ENCODE peak calls at places on chromosomes 16 and 17, in ten cellular contexts. F, Y, R, U, D, L, Z, V, P and C are unnamed samples.

GRCh38 chr16:17899141-17899540 is 428.4 kb upstream of the XYLT1 start:
- DNase-seq in F (no peak), Y (no peak), R (no peak), U (no peak), D (no peak), L (no peak), Z (no peak), V (no peak), P (no peak), C (no peak)

GRCh38 chr16:68823401-68823800 is 19.9 kb upstream of the TANGO6 start:
- DNase-seq in F (no peak), Y (no peak), R (no peak), U (no peak), D (no peak), L (no peak), Z (no peak), V (no peak), P (peak), C (no peak)

GRCh38 chr17:34464812-34465211 is 101.8 kb upstream of the CCL1 start:
- DNase-seq in F (no peak), Y (no peak), R (no peak), U (no peak), D (no peak), L (no peak), Z (no peak), V (no peak), P (no peak), C (no peak)

GRCh38 chr16:30758988-30759461 is 2.8 kb downstream of the CFAP119 start:
- DNase-seq in F (no peak), Y (no peak), R (peak), U (no peak), D (peak), L (peak), Z (no peak), V (no peak), P (no peak), C (no peak)

GRCh38 chr17:80986816-80987480 is 4.7 kb upstream of the CHMP6 start:
- DNase-seq in F (no peak), Y (no peak), R (no peak), U (no peak), D (no peak), L (no peak), Z (peak), V (no peak), P (no peak), C (no peak)

GRCh38 chr16:85168732-85169256 is 56.5 kb upstream of the CIBAR2 start:
- DNase-seq in F (peak), Y (peak), R (no peak), U (no peak), D (no peak), L (no peak), Z (no peak), V (no peak), P (no peak), C (no peak)

GRCh38 chr16:14531101-14531500 is 99.0 kb downstream of the PARN start:
- DNase-seq in F (no peak), Y (no peak), R (no peak), U (no peak), D (no peak), L (no peak), Z (no peak), V (no peak), P (no peak), C (no peak)

GRCh38 chr17:76314392-76315227 is 6.5 kb upstream of the QRICH2 start:
- DNase-seq in F (no peak), Y (no peak), R (peak), U (no peak), D (no peak), L (no peak), Z (no peak), V (no peak), P (no peak), C (no peak)

GRCh38 chr16:71230122-71230845 is at the start of gene HYDIN:
- DNase-seq in F (peak), Y (peak), R (peak), U (peak), D (no peak), L (no peak), Z (peak), V (no peak), P (no peak), C (peak)

GRCh38 chr17:47807421-47807820 is 14.2 kb downstream of the OSBPL7 start:
- DNase-seq in F (no peak), Y (no peak), R (no peak), U (no peak), D (no peak), L (no peak), Z (no peak), V (no peak), P (no peak), C (no peak)

GRCh38 chr16:4938683-4939030 is 1.7 kb upstream of the PPL start:
- DNase-seq in F (no peak), Y (no peak), R (no peak), U (no peak), D (no peak), L (no peak), Z (no peak), V (no peak), P (no peak), C (no peak)

GRCh38 chr16:5034167-5034523 is 410 bp upstream of the NAGPA start:
- DNase-seq in F (no peak), Y (no peak), R (no peak), U (no peak), D (no peak), L (no peak), Z (no peak), V (no peak), P (no peak), C (no peak)

GRCh38 chr17:83080641-83081560 is 1.5 kb downstream of the METRNL start:
- DNase-seq in F (peak), Y (no peak), R (no peak), U (no peak), D (no peak), L (no peak), Z (peak), V (peak), P (no peak), C (peak)

GRCh38 chr16:2761886-2762583 is 9.6 kb downstream of the SRRM2 start:
- DNase-seq in F (no peak), Y (no peak), R (no peak), U (no peak), D (no peak), L (no peak), Z (no peak), V (no peak), P (no peak), C (no peak)

GRCh38 chr16:1946495-1947368 is 3.7 kb upstream of the MSRB1 start:
- DNase-seq in F (no peak), Y (no peak), R (no peak), U (no peak), D (no peak), L (no peak), Z (no peak), V (no peak), P (no peak), C (no peak)

GRCh38 chr16:74730049-74730683 is 29.5 kb upstream of the MLKL start:
- DNase-seq in F (no peak), Y (no peak), R (no peak), U (no peak), D (no peak), L (peak), Z (no peak), V (no peak), P (no peak), C (no peak)

GRCh38 chr17:12574525-12574924 is 91.2 kb upstream of the MYOCD start:
- DNase-seq in F (no peak), Y (no peak), R (no peak), U (no peak), D (no peak), L (no peak), Z (no peak), V (no peak), P (no peak), C (no peak)

GRCh38 chr17:77402159-77402731 is 261.5 kb downstream of the SEC14L1 start:
- DNase-seq in F (no peak), Y (no peak), R (no peak), U (no peak), D (no peak), L (no peak), Z (no peak), V (no peak), P (no peak), C (no peak)

GRCh38 chr16:10122546-10122945 is 59.7 kb downstream of the GRIN2A start:
- DNase-seq in F (no peak), Y (no peak), R (no peak), U (no peak), D (no peak), L (no peak), Z (no peak), V (no peak), P (no peak), C (no peak)

GRCh38 chr17:41784207-41784744 is 2.2 kb downstream of the JUP start:
- DNase-seq in F (no peak), Y (no peak), R (no peak), U (no peak), D (no peak), L (peak), Z (no peak), V (no peak), P (no peak), C (peak)

GRCh38 chr16:57675752-57676623 is 7.9 kb downstream of the ADGRG3 start:
- DNase-seq in F (no peak), Y (no peak), R (no peak), U (no peak), D (no peak), L (no peak), Z (no peak), V (no peak), P (no peak), C (peak)

GRCh38 chr17:46002311-46002972 is 3.4 kb downstream of the STH start:
- DNase-seq in F (peak), Y (peak), R (peak), U (peak), D (peak), L (peak), Z (no peak), V (peak), P (peak), C (peak)

GRCh38 chr17:48215583-48216139 is 108.1 kb downstream of the SNX11 start:
- DNase-seq in F (no peak), Y (peak), R (no peak), U (peak), D (no peak), L (peak), Z (no peak), V (no peak), P (no peak), C (peak)

GRCh38 chr17:64496786-64497564 is at the start of gene POLG2:
- DNase-seq in F (peak), Y (peak), R (peak), U (peak), D (peak), L (peak), Z (peak), V (peak), P (peak), C (peak)

GRCh38 chr16:30615358-30616076 is 5.3 kb upstream of the ZNF689 start:
- DNase-seq in F (no peak), Y (peak), R (no peak), U (peak), D (no peak), L (peak), Z (peak), V (peak), P (no peak), C (peak)

GRCh38 chr17:49108318-49108717 is 24.3 kb upstream of the B4GALNT2 start:
- DNase-seq in F (no peak), Y (peak), R (no peak), U (peak), D (peak), L (no peak), Z (no peak), V (no peak), P (peak), C (no peak)

GRCh38 chr17:75073618-75074047 is 14.1 kb upstream of the SLC16A5 start:
- DNase-seq in F (no peak), Y (no peak), R (no peak), U (no peak), D (no peak), L (no peak), Z (no peak), V (no peak), P (no peak), C (no peak)